ENCODE peak calls at places on chromosome 3, in five cellular contexts. F is A549, N is cardiac muscle cell, J is esophagus squamous epithelium, M is SJSA1. R is an unnamed sample.

GRCh38 chr3:30631237-30631961 is 25.0 kb downstream of the TGFBR2 start:
- DNase-seq in J (no peak), N (peak; percentile 66), M (no peak), F (no peak), R (no peak)

GRCh38 chr3:114496021-114496434 is 202.2 kb downstream of the TIGIT start:
- DNase-seq in N (peak; percentile 30), F (no peak), M (no peak), J (no peak), R (no peak)

GRCh38 chr3:27311400-27311799 is 57.8 kb downstream of the NEK10 start:
- DNase-seq in J (no peak), M (peak; percentile 92), F (peak; percentile 60), N (peak; percentile 54), R (peak; percentile 15)

GRCh38 chr3:45067941-45068340 is 41.8 kb downstream of the CLEC3B start:
- DNase-seq in F (no peak), M (no peak), J (no peak), N (no peak), R (no peak)

GRCh38 chr3:30693470-30694120 is 87.2 kb downstream of the TGFBR2 start:
- DNase-seq in F (peak; percentile 63), N (peak; percentile 86), J (no peak), M (peak; percentile 62), R (peak; percentile 77)

GRCh38 chr3:120634539-120634938 is 38.4 kb downstream of the NDUFB4 start:
- DNase-seq in N (no peak), M (no peak), F (no peak), J (no peak), R (no peak)

GRCh38 chr3:10528046-10528445 is 22.7 kb upstream of the ATP2B2 start:
- DNase-seq in N (no peak), J (no peak), M (no peak), F (no peak), R (no peak)

GRCh38 chr3:32200490-32200889 is 38.0 kb upstream of the CMTM8 start:
- DNase-seq in F (no peak), J (no peak), N (peak; percentile 88), M (no peak), R (no peak)

GRCh38 chr3:193732391-193732790 is 139.4 kb downstream of the OPA1 start:
- DNase-seq in N (peak; percentile 31), M (peak; percentile 37), J (no peak), F (peak; percentile 36), R (no peak)

GRCh38 chr3:107032111-107032510 is 345.1 kb upstream of the CCDC54 start:
- DNase-seq in N (no peak), J (no peak), F (no peak), M (no peak), R (no peak)

DNA sequence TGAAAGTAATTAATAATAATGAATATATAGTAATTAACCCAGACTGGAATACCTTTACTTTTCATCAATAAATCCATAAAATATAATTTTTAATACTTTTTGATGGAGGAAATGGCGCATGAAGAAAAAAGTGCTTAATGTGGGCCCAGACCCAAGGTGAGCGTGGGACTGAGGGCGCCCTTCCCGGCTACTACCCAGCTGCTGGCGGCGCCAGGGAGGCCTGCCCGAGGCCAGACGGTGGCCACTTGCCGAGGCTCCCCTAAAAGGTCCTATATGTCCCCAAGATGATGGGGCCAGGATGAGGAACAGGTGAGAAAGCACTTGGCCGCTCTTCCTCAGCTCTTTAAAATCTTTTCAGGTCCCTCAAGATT is 29.1 kb downstream of the CCNL1 start:
- DNase-seq in N (no peak), F (no peak), J (no peak), M (no peak), R (no peak)
- H3K4me1 ChIP-seq in N (peaks cover 94% of the 10 kb centered on the region), F (peaks cover 66% of the 10 kb centered on the region), J (peaks cover 51% of the 10 kb centered on the region), M (peaks cover 63% of the 10 kb centered on the region), R (peaks cover 21% of the 10 kb centered on the region)

DNA sequence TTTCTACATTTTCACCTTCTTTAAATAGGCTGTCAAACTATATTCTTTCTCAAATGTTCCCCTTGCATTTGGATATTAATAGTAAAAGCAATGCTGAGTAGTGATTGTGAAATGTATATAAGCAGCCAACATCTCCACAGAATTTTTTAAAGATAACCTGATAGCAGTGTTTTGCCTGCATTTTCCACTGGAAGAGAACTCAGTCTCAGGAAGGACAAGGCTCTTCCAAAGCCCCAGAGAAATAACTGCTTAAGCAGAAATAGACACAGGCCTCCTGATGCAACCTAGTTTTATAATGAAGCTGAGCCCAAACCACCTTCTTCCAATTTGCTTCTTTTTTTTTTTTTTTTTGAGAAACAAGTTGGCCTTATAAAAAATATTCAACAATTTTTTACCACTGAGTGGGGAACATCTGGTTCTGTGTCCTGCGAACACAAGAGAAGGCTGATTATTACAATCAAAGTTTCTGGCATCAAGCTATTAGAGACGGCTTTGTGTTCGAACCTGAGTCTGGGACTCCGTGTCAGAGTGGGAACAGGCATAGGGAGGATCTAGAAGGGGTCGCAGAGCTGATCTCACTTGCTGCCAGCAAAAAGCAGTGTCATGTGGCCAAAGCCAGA is 332.5 kb upstream of the TBL1XR1 start:
- DNase-seq in M (no peak), N (peak; percentile 89), J (no peak), F (no peak), R (no peak)
- H3K27ac ChIP-seq in M (no peak overlapping the region), N (no peak overlapping the region), J (no peak overlapping the region), F (no peak overlapping the region), R (no peak overlapping the region)

GRCh38 chr3:14803981-14804834 is 14.6 kb upstream of the FGD5 start:
- DNase-seq in N (peak; percentile 38), F (no peak), M (no peak), J (no peak), R (no peak)

GRCh38 chr3:14801668-14802067 is 17.1 kb upstream of the FGD5 start:
- DNase-seq in M (no peak), N (no peak), J (no peak), F (no peak), R (no peak)

GRCh38 chr3:14802332-14802731 is 16.4 kb upstream of the FGD5 start:
- DNase-seq in F (no peak), J (no peak), M (no peak), N (no peak), R (no peak)

GRCh38 chr3:14804835-14805780 is 13.7 kb upstream of the FGD5 start:
- DNase-seq in J (no peak), N (no peak), F (no peak), M (no peak), R (no peak)

GRCh38 chr3:14803101-14803980 is 15.4 kb upstream of the FGD5 start:
- DNase-seq in F (peak; percentile 58), M (no peak), N (peak; percentile 60), J (no peak), R (peak; percentile 41)
- H3K4me1 ChIP-seq in F (peaks cover 34% of the 10 kb centered on the region), M (no peaks in the 10 kb centered on the region), N (no peaks in the 10 kb centered on the region), J (peaks cover 38% of the 10 kb centered on the region), R (no peaks in the 10 kb centered on the region)

GRCh38 chr3:129487183-129487867 is 41.1 kb upstream of the RHO start:
- DNase-seq in F (no peak), J (no peak), M (no peak), N (no peak), R (no peak)
- H3K27ac ChIP-seq in F (no peak overlapping the region), J (peak overlapping the region; percentile 75), M (no peak overlapping the region), N (peak overlapping the region; percentile 85), R (no peak overlapping the region)